ENCODE peak calls at places on chromosome 12, in five cellular contexts. One of them, this sample, is unnamed.

GRCh38 chr12:41100572-41100971 is 87.5 kb upstream of the PDZRN4 start:
- DNase-seq in adrenal gland: no peak
- DNase-seq in lower leg skin: no peak
- DNase-seq in Peyer's patch: no peak
- DNase-seq in H54: no peak
- DNase-seq in this sample: no peak

GRCh38 chr12:65651060-65651459 is 173.2 kb upstream of the HMGA2 start:
- DNase-seq in adrenal gland: no peak
- DNase-seq in lower leg skin: no peak
- DNase-seq in Peyer's patch: no peak
- DNase-seq in H54: no peak
- DNase-seq in this sample: no peak

GRCh38 chr12:121839993-121840761 is 18.5 kb downstream of the HPD start:
- DNase-seq in adrenal gland: no peak
- DNase-seq in lower leg skin: no peak
- DNase-seq in Peyer's patch: no peak
- DNase-seq in H54: no peak
- DNase-seq in this sample: no peak

GRCh38 chr12:15982921-15983320 is 71.8 kb downstream of the DERA start:
- DNase-seq in adrenal gland: no peak
- DNase-seq in lower leg skin: no peak
- DNase-seq in Peyer's patch: no peak
- DNase-seq in H54: no peak
- DNase-seq in this sample: no peak

GRCh38 chr12:131872154-131873046 is 22.0 kb upstream of the ULK1 start:
- DNase-seq in adrenal gland: peak
- DNase-seq in lower leg skin: no peak
- DNase-seq in Peyer's patch: no peak
- DNase-seq in H54: peak
- DNase-seq in this sample: no peak

GRCh38 chr12:4918950-4919660 is 9.4 kb downstream of the KCNA1 start:
- DNase-seq in adrenal gland: no peak
- DNase-seq in lower leg skin: no peak
- DNase-seq in Peyer's patch: no peak
- DNase-seq in H54: no peak
- DNase-seq in this sample: no peak

GRCh38 chr12:41802803-41803202 is 341.9 kb downstream of the GXYLT1 start:
- DNase-seq in adrenal gland: no peak
- DNase-seq in lower leg skin: no peak
- DNase-seq in Peyer's patch: no peak
- DNase-seq in H54: no peak
- DNase-seq in this sample: no peak

GRCh38 chr12:45720069-45720468 is 9.4 kb upstream of the ARID2 start:
- DNase-seq in adrenal gland: no peak
- DNase-seq in lower leg skin: no peak
- DNase-seq in Peyer's patch: no peak
- DNase-seq in H54: no peak
- DNase-seq in this sample: no peak

GRCh38 chr12:12443482-12443881 is 86.6 kb downstream of the BORCS5 start:
- DNase-seq in adrenal gland: peak
- DNase-seq in lower leg skin: no peak
- DNase-seq in Peyer's patch: no peak
- DNase-seq in H54: no peak
- DNase-seq in this sample: peak

GRCh38 chr12:90234455-90234854 is 525.8 kb upstream of the ATP2B1 start:
- DNase-seq in adrenal gland: no peak
- DNase-seq in lower leg skin: no peak
- DNase-seq in Peyer's patch: no peak
- DNase-seq in H54: no peak
- DNase-seq in this sample: no peak

GRCh38 chr12:57230381-57231155 is 1.1 kb downstream of the SHMT2 start:
- DNase-seq in adrenal gland: no peak
- DNase-seq in lower leg skin: no peak
- DNase-seq in Peyer's patch: no peak
- DNase-seq in H54: no peak
- DNase-seq in this sample: no peak

GRCh38 chr12:49503674-49504180 is 35.1 kb upstream of the KCNH3 start:
- DNase-seq in adrenal gland: no peak
- DNase-seq in lower leg skin: no peak
- DNase-seq in Peyer's patch: no peak
- DNase-seq in H54: peak
- DNase-seq in this sample: no peak

GRCh38 chr12:61993734-61994345 is 266.4 kb upstream of the USP15 start:
- DNase-seq in adrenal gland: no peak
- DNase-seq in lower leg skin: no peak
- DNase-seq in Peyer's patch: no peak
- DNase-seq in H54: no peak
- DNase-seq in this sample: no peak

GRCh38 chr12:713281-713875 is 39.0 kb upstream of the WNK1 start:
- DNase-seq in adrenal gland: no peak
- DNase-seq in lower leg skin: no peak
- DNase-seq in Peyer's patch: no peak
- DNase-seq in H54: no peak
- DNase-seq in this sample: no peak

GRCh38 chr12:48086327-48086726 is 19.6 kb downstream of the SENP1 start:
- DNase-seq in adrenal gland: no peak
- DNase-seq in lower leg skin: no peak
- DNase-seq in Peyer's patch: no peak
- DNase-seq in H54: no peak
- DNase-seq in this sample: no peak

GRCh38 chr12:116455540-116456306 is 103.5 kb upstream of the MAP1LC3B2 start:
- DNase-seq in adrenal gland: peak
- DNase-seq in lower leg skin: peak
- DNase-seq in Peyer's patch: peak
- DNase-seq in H54: peak
- DNase-seq in this sample: peak

GRCh38 chr12:81167694-81168093 is 89.8 kb downstream of the ACSS3 start:
- DNase-seq in adrenal gland: no peak
- DNase-seq in lower leg skin: no peak
- DNase-seq in Peyer's patch: no peak
- DNase-seq in H54: peak
- DNase-seq in this sample: no peak

GRCh38 chr12:64780531-64781373 is 21.5 kb upstream of the GNS start:
- DNase-seq in adrenal gland: peak
- DNase-seq in lower leg skin: peak
- DNase-seq in Peyer's patch: peak
- DNase-seq in H54: no peak
- DNase-seq in this sample: peak

GRCh38 chr12:114869091-114869834 is 185.3 kb upstream of the TBX3 start:
- DNase-seq in adrenal gland: no peak
- DNase-seq in lower leg skin: no peak
- DNase-seq in Peyer's patch: no peak
- DNase-seq in H54: no peak
- DNase-seq in this sample: no peak

GRCh38 chr12:76623929-76624328 is 64.4 kb upstream of the OSBPL8 start:
- DNase-seq in adrenal gland: no peak
- DNase-seq in lower leg skin: no peak
- DNase-seq in Peyer's patch: no peak
- DNase-seq in H54: no peak
- DNase-seq in this sample: no peak

GRCh38 chr12:8675471-8676083 is 13.0 kb upstream of the MFAP5 start:
- DNase-seq in adrenal gland: no peak
- DNase-seq in lower leg skin: no peak
- DNase-seq in Peyer's patch: no peak
- DNase-seq in H54: no peak
- DNase-seq in this sample: no peak

GRCh38 chr12:45948546-45948945 is 41.8 kb downstream of the SCAF11 start:
- DNase-seq in adrenal gland: no peak
- DNase-seq in lower leg skin: no peak
- DNase-seq in Peyer's patch: no peak
- DNase-seq in H54: no peak
- DNase-seq in this sample: no peak

GRCh38 chr12:120599672-120600537 is 18.7 kb upstream of the POP5 start:
- DNase-seq in adrenal gland: no peak
- DNase-seq in lower leg skin: no peak
- DNase-seq in Peyer's patch: no peak
- DNase-seq in H54: no peak
- DNase-seq in this sample: no peak

GRCh38 chr12:86137936-86138335 is 118.3 kb downstream of the MGAT4C start:
- DNase-seq in adrenal gland: no peak
- DNase-seq in lower leg skin: no peak
- DNase-seq in Peyer's patch: no peak
- DNase-seq in H54: peak
- DNase-seq in this sample: no peak

GRCh38 chr12:40031965-40032364 is 73.9 kb downstream of the SLC2A13 start:
- DNase-seq in adrenal gland: no peak
- DNase-seq in lower leg skin: no peak
- DNase-seq in Peyer's patch: no peak
- DNase-seq in H54: no peak
- DNase-seq in this sample: no peak

GRCh38 chr12:101490286-101490920 is 15.3 kb downstream of the SPIC start:
- DNase-seq in adrenal gland: no peak
- DNase-seq in lower leg skin: no peak
- DNase-seq in Peyer's patch: no peak
- DNase-seq in H54: peak
- DNase-seq in this sample: no peak

GRCh38 chr12:18320036-18320617 is 58.8 kb downstream of the PIK3C2G start:
- DNase-seq in adrenal gland: peak
- DNase-seq in lower leg skin: no peak
- DNase-seq in Peyer's patch: no peak
- DNase-seq in H54: peak
- DNase-seq in this sample: no peak

GRCh38 chr12:79217306-79217705 is 352.7 kb downstream of the SYT1 start:
- DNase-seq in adrenal gland: no peak
- DNase-seq in lower leg skin: no peak
- DNase-seq in Peyer's patch: no peak
- DNase-seq in H54: no peak
- DNase-seq in this sample: no peak

DNA sequence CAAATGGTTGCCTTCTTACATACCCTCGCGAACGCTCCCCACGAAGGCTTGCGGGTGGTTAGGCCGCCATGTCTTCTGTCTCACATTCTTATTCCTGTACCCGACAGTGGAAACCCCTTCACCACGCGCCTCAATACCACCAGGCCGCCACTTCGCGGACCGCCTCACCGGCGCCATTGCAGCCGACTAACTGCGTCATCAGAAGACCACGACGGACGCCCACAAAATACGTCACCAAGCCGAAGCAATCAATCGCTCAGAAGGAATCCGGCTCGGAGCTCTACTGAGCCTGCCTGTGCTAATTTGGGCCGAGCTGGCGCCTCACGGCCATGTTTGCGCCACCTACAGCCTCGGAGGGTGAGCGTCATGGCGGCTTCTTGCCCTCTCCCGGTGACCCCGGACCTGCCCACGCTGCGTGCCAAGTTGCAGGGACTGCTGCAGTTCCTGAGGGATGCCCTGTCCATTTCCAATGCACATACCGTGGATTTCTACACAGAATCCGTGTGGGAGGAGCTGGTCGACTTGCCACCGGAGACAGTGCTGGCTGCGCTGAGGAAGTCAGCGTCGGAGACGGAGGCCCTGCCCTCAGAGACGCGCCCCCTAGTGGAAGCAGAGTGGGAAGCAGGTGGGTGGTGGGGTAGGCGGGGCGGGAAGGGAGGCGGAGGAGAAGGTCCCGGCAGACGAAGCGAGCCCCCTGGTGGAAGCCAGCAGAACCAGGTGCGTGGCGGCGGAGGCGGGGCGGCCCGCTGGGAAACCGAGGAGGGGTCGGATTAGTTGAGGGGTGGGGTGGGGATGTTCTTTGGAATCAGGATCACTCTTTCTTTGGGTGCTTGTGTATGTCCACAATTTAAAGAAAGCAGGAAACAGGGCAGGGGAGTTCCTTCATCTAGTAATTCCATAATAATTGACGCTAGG is at the start of the genes CCDC59 and METTL25:
- DNase-seq in adrenal gland: peak
- DNase-seq in lower leg skin: peak
- DNase-seq in Peyer's patch: peak
- DNase-seq in H54: peak
- DNase-seq in this sample: peak
- TF ChIP-seq POLR2A in adrenal gland: peak
- TF ChIP-seq POLR2A in lower leg skin: peak
- TF ChIP-seq POLR2A in Peyer's patch: peak
- TF ChIP-seq POLR2A in H54: peak
- TF ChIP-seq POLR2A in this sample: peak

DNA sequence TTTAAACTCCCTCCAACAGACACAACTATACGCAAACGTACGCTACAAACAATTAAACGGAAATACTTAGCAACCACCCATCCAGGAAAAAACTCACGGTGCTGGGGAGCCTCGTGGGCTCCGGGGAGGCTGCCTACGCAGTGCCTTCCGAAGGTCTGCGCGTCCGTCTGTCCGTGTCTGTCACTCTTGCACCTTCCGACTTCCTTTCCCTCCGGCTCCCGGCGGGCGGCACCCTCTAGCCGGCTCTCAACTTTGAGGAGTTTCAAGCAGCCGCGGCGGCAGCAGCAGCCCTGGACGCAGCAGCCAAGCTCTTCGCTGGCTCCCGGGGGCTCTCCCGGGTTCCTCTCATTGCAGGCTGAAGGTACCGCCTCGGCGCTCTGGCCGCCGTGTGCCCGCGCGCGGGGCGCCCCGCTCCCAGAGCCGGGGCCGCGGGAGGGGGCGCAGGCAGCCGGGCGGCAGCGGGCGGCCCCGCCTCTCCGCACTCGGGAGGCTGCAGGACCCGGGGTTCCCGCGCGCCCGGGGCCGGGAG is at the start of gene PCED1B:
- DNase-seq in adrenal gland: peak
- DNase-seq in lower leg skin: peak
- DNase-seq in Peyer's patch: peak
- DNase-seq in H54: no peak
- DNase-seq in this sample: peak
- TF ChIP-seq POLR2A in adrenal gland: peak
- TF ChIP-seq POLR2A in lower leg skin: no peak
- TF ChIP-seq POLR2A in Peyer's patch: no peak
- TF ChIP-seq POLR2A in H54: no peak
- TF ChIP-seq POLR2A in this sample: no peak

GRCh38 chr12:26287666-26288408 is 92.5 kb downstream of the SSPN start:
- DNase-seq in adrenal gland: peak
- DNase-seq in lower leg skin: no peak
- DNase-seq in Peyer's patch: no peak
- DNase-seq in H54: peak
- DNase-seq in this sample: no peak
- TF ChIP-seq POLR2A in adrenal gland: no peak
- TF ChIP-seq POLR2A in lower leg skin: no peak
- TF ChIP-seq POLR2A in Peyer's patch: no peak
- TF ChIP-seq POLR2A in H54: no peak
- TF ChIP-seq POLR2A in this sample: no peak

DNA sequence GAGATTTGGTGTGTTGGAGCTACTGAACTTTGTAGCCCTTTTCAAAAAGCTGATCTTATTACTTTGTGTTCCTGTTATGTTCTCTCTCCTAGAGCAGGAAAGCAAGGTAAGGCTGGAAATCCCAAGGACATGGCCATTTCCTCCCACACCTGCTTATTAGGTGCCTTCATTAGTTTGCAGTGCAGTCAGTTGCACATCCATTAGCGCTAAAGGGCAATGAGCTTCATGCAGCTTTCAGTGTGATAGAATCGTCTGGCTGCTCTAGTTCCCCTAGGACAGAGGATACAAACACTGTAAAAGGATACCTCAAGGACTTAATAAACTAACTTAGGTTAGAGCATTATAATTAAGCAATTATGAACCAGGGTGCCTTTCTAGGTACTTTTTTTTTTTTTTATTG is 21.1 kb downstream of the TMEM117 start:
- DNase-seq in adrenal gland: no peak
- DNase-seq in lower leg skin: no peak
- DNase-seq in Peyer's patch: no peak
- DNase-seq in H54: no peak
- DNase-seq in this sample: no peak
- TF ChIP-seq POLR2A in adrenal gland: no peak
- TF ChIP-seq POLR2A in lower leg skin: no peak
- TF ChIP-seq POLR2A in Peyer's patch: no peak
- TF ChIP-seq POLR2A in H54: no peak
- TF ChIP-seq POLR2A in this sample: no peak

GRCh38 chr12:33251548-33251947 is 188.1 kb downstream of the SYT10 start:
- DNase-seq in adrenal gland: no peak
- DNase-seq in lower leg skin: no peak
- DNase-seq in Peyer's patch: no peak
- DNase-seq in H54: no peak
- DNase-seq in this sample: no peak
- TF ChIP-seq POLR2A in adrenal gland: no peak
- TF ChIP-seq POLR2A in lower leg skin: no peak
- TF ChIP-seq POLR2A in Peyer's patch: no peak
- TF ChIP-seq POLR2A in H54: no peak
- TF ChIP-seq POLR2A in this sample: no peak